ENCODE peak calls at places on chromosomes 3 and 15, in seven cellular contexts. D, L, V, P, H, G and O are unnamed samples.

GRCh38 chr3:187286467-187287059 is 5.0 kb downstream of the MASP1 start:
- DNase-seq in D (peak), V (no peak), H (no peak), G (no peak), P (no peak), L (no peak), O (peak)

GRCh38 chr15:34795267-34796081 is at the start of gene ACTC1:
- DNase-seq in V (no peak), D (peak), L (no peak), G (no peak), H (no peak), P (peak), O (peak)

GRCh38 chr15:68808770-68809169 is 11.9 kb downstream of the ANP32A start:
- DNase-seq in V (no peak), L (no peak), D (no peak), P (no peak), G (no peak), H (no peak), O (no peak)

GRCh38 chr15:101615986-101616848 is 36.0 kb downstream of the TM2D3 start:
- DNase-seq in P (peak), L (no peak), H (no peak), D (peak), V (no peak), G (no peak), O (peak)

GRCh38 chr3:195587824-195588223 is 4.1 kb upstream of the APOD start:
- DNase-seq in V (no peak), H (peak), G (no peak), D (no peak), L (no peak), P (no peak), O (no peak)

GRCh38 chr3:18062289-18063025 is 320.0 kb upstream of the TBC1D5 start:
- DNase-seq in H (no peak), D (peak), V (no peak), G (no peak), L (no peak), P (no peak), O (no peak)

GRCh38 chr3:34828847-34829246 is 810.5 kb upstream of the ARPP21 start:
- DNase-seq in P (no peak), V (no peak), H (no peak), G (no peak), D (no peak), L (no peak), O (no peak)

GRCh38 chr3:151305778-151306157 is 10.9 kb downstream of the GPR87 start:
- DNase-seq in V (no peak), G (no peak), L (no peak), P (no peak), D (peak), H (no peak), O (peak)

GRCh38 chr3:100069472-100069871 is 44.8 kb downstream of the FILIP1L start:
- DNase-seq in L (no peak), V (no peak), G (no peak), P (no peak), D (no peak), H (no peak), O (no peak)

GRCh38 chr3:87358066-87358465 is 81.7 kb upstream of the POU1F1 start:
- DNase-seq in G (no peak), D (no peak), L (no peak), P (no peak), V (no peak), H (no peak), O (no peak)

GRCh38 chr3:14439501-14440167 is 37.2 kb downstream of the SLC6A6 start:
- DNase-seq in L (peak), G (no peak), P (no peak), V (no peak), D (peak), H (no peak), O (no peak)

GRCh38 chr3:119555309-119555735 is 4.1 kb downstream of the CD80 start:
- DNase-seq in V (no peak), P (no peak), L (no peak), D (no peak), G (no peak), H (peak), O (no peak)

GRCh38 chr3:14146381-14147062 is 21.7 kb downstream of the TMEM43 start:
- DNase-seq in H (no peak), P (no peak), L (no peak), V (no peak), G (no peak), D (no peak), O (no peak)

GRCh38 chr15:28094732-28095521 is 4.2 kb downstream of the OCA2 start:
- DNase-seq in D (no peak), H (no peak), G (peak), P (no peak), V (no peak), L (no peak), O (no peak)

GRCh38 chr3:38109580-38110313 is 27.2 kb downstream of the ACAA1 start:
- DNase-seq in V (no peak), D (no peak), H (no peak), P (no peak), L (no peak), G (no peak), O (no peak)

GRCh38 chr3:152595975-152596832 is 238.7 kb upstream of the P2RY1 start:
- DNase-seq in H (peak), G (peak), D (peak), P (peak), V (no peak), L (no peak), O (no peak)

GRCh38 chr3:46406786-46407611 is at the start of the genes CCR5AS and CCRL2:
- DNase-seq in G (peak), L (no peak), P (no peak), V (no peak), D (peak), H (peak), O (peak)

GRCh38 chr3:139764936-139765335 is 87.2 kb upstream of the NMNAT3 start:
- DNase-seq in H (no peak), P (no peak), G (no peak), L (no peak), V (no peak), D (peak), O (peak)

GRCh38 chr3:192494176-192494575 is 233.2 kb downstream of the FGF12 start:
- DNase-seq in D (no peak), G (no peak), H (peak), L (no peak), P (no peak), V (no peak), O (no peak)

GRCh38 chr15:60087561-60087960 is 83.5 kb downstream of the FOXB1 start:
- DNase-seq in V (no peak), H (no peak), G (no peak), P (no peak), D (no peak), L (no peak), O (no peak)

GRCh38 chr3:123760817-123761216 is 123.3 kb downstream of the MYLK start:
- DNase-seq in L (no peak), G (no peak), V (no peak), D (no peak), P (no peak), H (no peak), O (no peak)

GRCh38 chr3:157388976-157389375 is 47.7 kb upstream of the PTX3 start:
- DNase-seq in P (no peak), D (peak), V (no peak), H (no peak), G (no peak), L (no peak), O (no peak)

GRCh38 chr3:14624498-14624897 is 27.1 kb upstream of the CCDC174 start:
- DNase-seq in P (no peak), V (no peak), H (no peak), G (no peak), L (no peak), D (no peak), O (no peak)

GRCh38 chr3:29822051-29822450 is 541.2 kb downstream of the RBMS3 start:
- DNase-seq in L (no peak), P (no peak), V (no peak), G (no peak), D (peak), H (peak), O (no peak)

GRCh38 chr3:81868597-81868996 is 107.2 kb upstream of the GBE1 start:
- DNase-seq in L (no peak), D (no peak), V (no peak), P (no peak), H (no peak), G (no peak), O (no peak)

GRCh38 chr15:20295238-20295811 is 246.3 kb downstream of the GOLGA6L6 start:
- DNase-seq in H (no peak), P (no peak), L (no peak), V (no peak), D (no peak), G (no peak), O (no peak)

GRCh38 chr15:72782993-72783562 is 480 bp downstream of the ADPGK start:
- DNase-seq in P (no peak), D (peak), V (peak), G (peak), L (no peak), H (peak), O (peak)

GRCh38 chr3:46500631-46501377 is 3.0 kb downstream of the RTP3 start:
- DNase-seq in P (no peak), H (peak), L (no peak), V (no peak), D (peak), G (no peak), O (no peak)

GRCh38 chr3:176554264-176554663 is 643.0 kb downstream of the TBL1XR1 start:
- DNase-seq in H (no peak), V (no peak), P (no peak), D (no peak), L (no peak), G (no peak), O (no peak)

GRCh38 chr15:84684092-84684491 is 26.1 kb upstream of the NMB start:
- DNase-seq in L (no peak), V (no peak), H (no peak), G (no peak), P (no peak), D (peak), O (peak)

GRCh38 chr15:92521624-92522008 is 127.9 kb downstream of the ST8SIA2 start:
- DNase-seq in P (peak), G (peak), L (peak), V (peak), H (peak), D (peak), O (no peak)

GRCh38 chr3:127469760-127470159 is 120.8 kb downstream of the TPRA1 start:
- DNase-seq in H (no peak), L (no peak), V (no peak), D (no peak), G (no peak), P (no peak), O (no peak)

GRCh38 chr15:80160570-80161156 is 7.9 kb downstream of the FAH start:
- DNase-seq in H (peak), V (peak), L (no peak), D (peak), G (no peak), P (no peak), O (peak)

GRCh38 chr3:42302924-42303634 is 37.1 kb upstream of the CCK start:
- DNase-seq in H (peak), V (no peak), G (no peak), L (no peak), P (no peak), D (no peak), O (no peak)